ENCODE peak calls at places on chromosomes 12 and 14, in four cellular contexts. Y is GM23338, C is psoas muscle, X is breast epithelium. B is an unnamed sample.

GRCh38 chr14:21352587-21352986 is 31.2 kb downstream of the SUPT16H start:
- DNase-seq in Y (no peak), C (no peak), X (no peak), B (no peak)

GRCh38 chr12:50271724-50272247 is 11.5 kb downstream of the LIMA1 start:
- DNase-seq in Y (no peak), C (no peak), X (no peak), B (no peak)

GRCh38 chr14:24334431-24335271 is at the start of gene ADCY4:
- DNase-seq in Y (peak; percentile 56), C (peak; percentile 51), X (no peak), B (no peak)

GRCh38 chr12:20415013-20415412 is 46.7 kb downstream of the PDE3A start:
- DNase-seq in Y (no peak), C (no peak), X (no peak), B (no peak)

GRCh38 chr14:22978873-22979671 is 3.3 kb downstream of the AJUBA start:
- DNase-seq in Y (no peak), C (no peak), X (no peak), B (no peak)

GRCh38 chr14:97264516-97265230 is 467.5 kb downstream of the VRK1 start:
- DNase-seq in Y (no peak), C (no peak), X (no peak), B (no peak)

GRCh38 chr12:128660532-128661215 is 163.1 kb downstream of the SLC15A4 start:
- DNase-seq in Y (no peak), C (no peak), X (no peak), B (no peak)

GRCh38 chr12:49389092-49389703 is 21.9 kb downstream of the SPATS2 start:
- DNase-seq in Y (peak; percentile 96), C (peak; percentile 36), X (no peak), B (peak; percentile 41)

GRCh38 chr12:107400686-107401447 is 284.7 kb upstream of the PWP1 start:
- DNase-seq in Y (no peak), C (no peak), X (no peak), B (no peak)

GRCh38 chr12:40375076-40375475 is 150.3 kb downstream of the LRRK2 start:
- DNase-seq in Y (peak; percentile 40), C (no peak), X (no peak), B (no peak)

GRCh38 chr12:52848661-52849255 is at the start of gene KRT78:
- DNase-seq in Y (no peak), C (no peak), X (no peak), B (no peak)

GRCh38 chr12:64240781-64241180 is 18.7 kb upstream of the KICS2 start:
- DNase-seq in Y (no peak), C (no peak), X (no peak), B (no peak)

GRCh38 chr12:116385486-116386217 is 108.2 kb upstream of the MED13L start:
- DNase-seq in Y (peak; percentile 35), C (no peak), X (no peak), B (no peak)

GRCh38 chr12:68532204-68532886 is 78.4 kb upstream of the RAP1B start:
- DNase-seq in Y (no peak), C (no peak), X (no peak), B (no peak)

GRCh38 chr12:18146375-18146774 is 56.4 kb upstream of the RERGL start:
- DNase-seq in Y (no peak), C (no peak), X (no peak), B (no peak)

GRCh38 chr12:32419520-32419960 is 20.2 kb downstream of the FGD4 start:
- DNase-seq in Y (no peak), C (no peak), X (no peak), B (no peak)

GRCh38 chr14:63361790-63362189 is 43.1 kb upstream of the GPHB5 start:
- DNase-seq in Y (no peak), C (no peak), X (no peak), B (no peak)

GRCh38 chr14:98290596-98290995 is 981.4 kb downstream of the BCL11B start:
- DNase-seq in Y (no peak), C (no peak), X (no peak), B (no peak)

GRCh38 chr12:121792607-121793500 is 634 bp downstream of the RHOF start:
- DNase-seq in Y (peak; percentile 67), C (no peak), X (no peak), B (peak; percentile 71)

GRCh38 chr14:93683241-93683640 is 105.0 kb downstream of the PRIMA1 start:
- DNase-seq in Y (peak; percentile 79), C (no peak), X (no peak), B (peak; percentile 20)

GRCh38 chr14:71108398-71109114 is 201.3 kb downstream of the PCNX1 start:
- DNase-seq in Y (no peak), C (no peak), X (no peak), B (no peak)

GRCh38 chr14:52399886-52400599 is 85.9 kb downstream of the PTGER2 start:
- DNase-seq in Y (peak; percentile 42), C (no peak), X (no peak), B (peak; percentile 50)

GRCh38 chr14:101373690-101374295 is 187.5 kb upstream of the DIO3 start:
- DNase-seq in Y (no peak), C (no peak), X (no peak), B (no peak)

GRCh38 chr14:31926123-31926522 is 151.0 kb upstream of the ARHGAP5 start:
- DNase-seq in Y (peak; percentile 79), C (no peak), X (no peak), B (no peak)

GRCh38 chr14:104927432-104927816 is 2.7 kb downstream of the PLD4 start:
- DNase-seq in Y (peak; percentile 13), C (no peak), X (no peak), B (peak; percentile 50)

GRCh38 chr14:85701116-85701515 is 171.2 kb downstream of the FLRT2 start:
- DNase-seq in Y (no peak), C (no peak), X (no peak), B (no peak)

GRCh38 chr14:89202413-89202812 is 214.6 kb downstream of the FOXN3 start:
- DNase-seq in Y (no peak), C (no peak), X (no peak), B (no peak)

GRCh38 chr14:51028851-51029754 is 65.8 kb downstream of the TRIM9 start:
- DNase-seq in Y (no peak), C (no peak), X (no peak), B (no peak)

DNA sequence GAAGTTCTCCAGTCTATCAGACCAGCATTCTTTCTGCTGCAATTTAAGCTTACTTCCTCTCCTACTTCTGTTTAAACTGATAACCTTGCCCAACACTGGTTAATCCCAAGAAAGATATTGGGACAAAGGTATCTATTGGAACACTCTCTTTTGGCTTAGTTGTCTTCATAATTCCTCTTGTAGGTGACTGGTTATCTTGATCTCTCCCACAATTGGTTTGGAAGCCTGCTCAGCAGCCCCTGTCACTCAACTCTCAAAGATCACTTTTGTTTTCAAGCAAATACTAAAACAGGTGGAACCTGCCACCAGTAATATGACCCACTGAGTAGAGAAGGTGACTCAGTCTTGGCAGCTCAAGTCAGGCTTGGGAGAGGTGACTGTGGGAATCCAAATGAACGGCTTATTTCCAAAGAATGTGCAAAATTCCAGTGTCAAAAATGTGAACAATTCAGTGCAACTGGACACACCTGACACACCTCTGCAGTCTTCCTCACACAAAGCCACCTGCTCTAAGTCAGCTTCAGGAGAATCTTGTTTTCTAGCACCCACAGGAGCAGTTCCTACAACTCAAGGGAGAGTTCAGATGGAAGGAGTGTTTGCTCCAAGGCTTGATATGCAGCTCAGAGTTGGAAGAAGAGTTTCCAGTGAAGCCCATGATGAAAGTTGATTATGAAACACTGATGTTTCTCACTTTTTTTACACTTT is 83.2 kb upstream of the SLC38A2 start:
- DNase-seq in Y (no peak), C (no peak), X (no peak), B (no peak)
- H3K4me1 ChIP-seq in Y (peaks cover 29% of the 10 kb centered on the region), C (peaks cover 47% of the 10 kb centered on the region), X (no peaks in the 10 kb centered on the region), B (no peaks in the 10 kb centered on the region)

GRCh38 chr12:42299392-42300308 is 26.2 kb downstream of the ZCRB1 start:
- DNase-seq in Y (no peak), C (no peak), X (no peak), B (peak; percentile 17)
- H3K4me3 ChIP-seq in Y (no peak overlapping the region), C (no peak overlapping the region), X (no peak overlapping the region), B (no peak overlapping the region)

GRCh38 chr14:103124501-103125001 is 1.3 kb downstream of the TNFAIP2 start:
- DNase-seq in Y (no peak), C (peak; percentile 15), X (no peak), B (peak; percentile 33)

GRCh38 chr14:103123634-103124500 is 606 bp downstream of the TNFAIP2 start:
- DNase-seq in Y (peak; percentile 70), C (peak; percentile 72), X (no peak), B (peak; percentile 72)

GRCh38 chr14:103126873-103127304 is 3.6 kb downstream of the TNFAIP2 start:
- DNase-seq in Y (peak; percentile 91), C (peak; percentile 60), X (no peak), B (peak; percentile 81)

GRCh38 chr14:103126088-103126872 is 3.0 kb downstream of the TNFAIP2 start:
- DNase-seq in Y (no peak), C (peak; percentile 17), X (no peak), B (peak; percentile 27)

DNA sequence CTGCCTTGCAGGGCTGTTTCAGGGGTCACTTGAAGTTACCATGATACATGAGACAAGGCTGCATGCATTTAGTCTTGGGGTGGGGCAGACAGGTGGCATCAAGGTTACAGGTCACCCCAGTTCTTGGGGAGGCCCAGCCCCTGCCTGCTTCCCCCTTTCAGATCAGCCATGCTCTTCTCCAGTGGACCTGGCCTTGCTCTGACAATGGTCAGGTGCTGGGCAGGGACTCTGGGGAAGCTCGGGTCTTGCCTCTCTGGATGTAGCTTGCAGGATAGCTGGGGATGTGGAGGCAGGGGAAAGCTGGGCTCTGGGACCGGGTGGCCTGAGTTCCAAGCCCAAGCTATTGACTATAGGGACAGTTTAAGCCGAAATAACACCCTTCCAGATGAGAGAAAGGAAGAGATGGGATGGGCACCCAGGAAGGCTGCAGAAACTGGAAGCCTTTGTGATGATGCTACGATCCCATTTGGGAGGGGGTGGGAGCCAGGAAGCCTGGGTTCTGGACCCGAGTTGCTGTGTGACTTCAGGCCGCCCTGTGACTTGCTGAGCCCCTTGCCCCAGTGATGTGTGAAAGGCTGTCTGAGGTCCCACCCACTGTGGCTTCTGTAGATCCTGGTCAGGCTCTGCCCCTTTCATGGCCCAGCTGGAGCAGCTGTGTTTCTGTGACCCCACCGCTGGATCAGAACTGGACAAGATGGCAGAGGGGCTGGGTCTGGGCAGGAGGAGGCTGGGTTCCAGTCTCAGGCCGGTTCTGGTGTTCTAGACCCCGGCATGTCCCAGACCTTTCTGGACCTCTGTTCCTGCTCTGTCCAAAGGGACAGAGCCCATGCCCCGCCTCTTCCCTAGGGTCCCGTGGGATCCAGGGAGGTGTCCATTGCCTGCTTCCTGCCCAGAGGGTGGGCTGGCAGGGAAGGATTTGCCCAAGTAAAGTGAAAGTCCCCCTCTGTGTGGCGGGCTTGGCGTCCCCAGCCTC is 2.1 kb downstream of the TNFAIP2 start:
- DNase-seq in Y (no peak), C (peak; percentile 21), X (no peak), B (no peak)
- H3K4me1 ChIP-seq in Y (peaks cover 15% of the 10 kb centered on the region), C (peaks cover 53% of the 10 kb centered on the region), X (peaks cover 57% of the 10 kb centered on the region), B (peaks cover 41% of the 10 kb centered on the region)

DNA sequence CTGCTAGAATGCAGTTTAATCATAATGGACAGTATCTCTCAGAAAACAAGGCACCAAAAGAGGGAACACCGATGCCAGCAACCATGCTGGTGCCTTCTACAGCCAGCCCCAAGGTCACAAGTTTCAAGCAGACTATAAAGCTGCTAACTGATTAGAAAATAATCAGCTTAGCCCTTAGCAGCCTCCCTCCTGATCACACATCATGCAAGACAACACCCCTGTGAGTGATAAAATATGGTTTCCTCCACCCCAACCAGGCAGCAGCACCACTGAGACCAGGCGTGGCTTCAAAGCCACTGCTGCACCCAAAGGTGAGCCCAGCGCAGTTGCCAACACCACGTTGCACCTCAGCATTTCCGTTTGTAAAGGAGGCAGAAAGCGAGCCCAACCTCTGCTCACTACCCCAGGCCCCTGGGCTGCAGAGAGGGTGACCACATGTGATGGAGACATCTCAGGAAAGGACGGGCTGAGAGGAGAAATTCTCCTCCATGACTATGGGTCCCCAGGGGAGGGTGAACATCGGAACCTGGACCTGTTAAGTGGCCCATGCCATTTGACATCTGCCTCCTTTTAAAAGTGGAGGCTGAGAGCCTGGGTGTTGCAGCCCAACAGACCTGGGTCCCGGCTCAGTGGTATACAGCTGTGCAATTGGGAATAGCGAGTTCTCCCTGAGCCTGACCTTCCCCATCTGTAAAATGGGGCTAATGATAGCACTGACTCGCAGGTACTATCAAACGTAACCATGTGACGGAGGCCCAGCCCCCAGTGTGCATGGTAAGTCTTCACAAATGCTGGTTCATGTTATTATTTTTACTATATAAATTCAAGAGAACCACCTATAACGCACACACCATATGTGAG is 11.5 kb downstream of the ZFP36L1 start:
- DNase-seq in Y (no peak), C (no peak), X (no peak), B (peak; percentile 65)
- H3K4me3 ChIP-seq in Y (no peak overlapping the region), C (no peak overlapping the region), X (no peak overlapping the region), B (no peak overlapping the region)

B was measured in mucosa of descending colon.